ENCODE peak calls at places on chromosomes 4 and X, in six cellular contexts. E is PC-3, O is K562, I is right lobe of liver, L is tibial artery, U is pancreas. P is an unnamed sample. For H3K4me1, the result is how much of the 10 kb centered on the place peaks cover.

GRCh38 chr4:168835880-168836454 is 174.1 kb downstream of the CBR4 start:
- DNase-seq in E (no peak), O (no peak), I (no peak), L (no peak), U (no peak), P (no peak)

GRCh38 chrX:111083101-111083500 is 12.9 kb upstream of the PAK3 start:
- DNase-seq in E (no peak), O (no peak), I (no peak), L (no peak), U (no peak), P (no peak)

GRCh38 chr4:1137063-1137771 is 23.9 kb upstream of the RNF212 start:
- DNase-seq in E (no peak), O (no peak), I (no peak), L (no peak), U (no peak), P (no peak)

GRCh38 chr4:182906786-182907185 is 10.4 kb downstream of the DCTD start:
- DNase-seq in E (no peak), O (no peak), I (no peak), L (no peak), U (no peak), P (no peak)

GRCh38 chrX:51296138-51296537 is 36.5 kb upstream of the NUDT10 start:
- DNase-seq in E (no peak), O (no peak), I (no peak), L (no peak), U (no peak), P (no peak)

GRCh38 chr4:26866203-26866602 is 5.6 kb downstream of the STIM2 start:
- DNase-seq in E (no peak), O (no peak), I (no peak), L (no peak), U (no peak), P (no peak)

GRCh38 chr4:57089549-57089948 is 20.6 kb downstream of the IGFBP7 start:
- DNase-seq in E (no peak), O (no peak), I (no peak), L (no peak), U (no peak), P (no peak)

GRCh38 chr4:16608123-16608522 is 290.3 kb downstream of the LDB2 start:
- DNase-seq in E (no peak), O (no peak), I (no peak), L (no peak), U (no peak), P (no peak)

GRCh38 chrX:418927-419729 is 32.4 kb upstream of the PPP2R3B start:
- DNase-seq in E (no peak), O (no peak), I (no peak), L (no peak), U (no peak), P (no peak)

GRCh38 chr4:177441061-177441802 is 1.0 kb downstream of the AGA start:
- DNase-seq in E (no peak), O (peak), I (no peak), L (no peak), U (no peak), P (no peak)

GRCh38 chrX:17584248-17584681 is 153.0 kb upstream of the SCML1 start:
- DNase-seq in E (peak), O (no peak), I (no peak), L (no peak), U (no peak), P (no peak)

GRCh38 chrX:71244359-71245128 is 9.4 kb downstream of the ZMYM3 start:
- DNase-seq in E (no peak), O (no peak), I (no peak), L (no peak), U (no peak), P (no peak)

GRCh38 chr4:188032170-188032569 is 36.6 kb downstream of the ZFP42 start:
- DNase-seq in E (no peak), O (no peak), I (no peak), L (no peak), U (no peak), P (no peak)

GRCh38 chr4:84870398-84871163 is 95.9 kb downstream of the WDFY3 start:
- DNase-seq in E (peak), O (no peak), I (no peak), L (no peak), U (no peak), P (no peak)

GRCh38 chr4:72302981-72303704 is 265.9 kb downstream of the ADAMTS3 start:
- DNase-seq in E (peak), O (peak), I (peak), L (no peak), U (no peak), P (no peak)

GRCh38 chr4:181799670-181800069 is 443.5 kb upstream of the TENM3 start:
- DNase-seq in E (no peak), O (no peak), I (no peak), L (no peak), U (no peak), P (no peak)

GRCh38 chr4:147950840-147951239 is 219.0 kb downstream of the ARHGAP10 start:
- DNase-seq in E (no peak), O (no peak), I (no peak), L (no peak), U (no peak), P (no peak)

GRCh38 chr4:143224255-143224654 is 39.5 kb downstream of the USP38 start:
- DNase-seq in E (no peak), O (no peak), I (no peak), L (no peak), U (no peak), P (peak)

GRCh38 chr4:121738780-121739547 is 26.0 kb downstream of the SMIM43 start:
- DNase-seq in E (no peak), O (no peak), I (no peak), L (no peak), U (no peak), P (no peak)

GRCh38 chrX:11351375-11352295 is 58.4 kb downstream of the AMELX start:
- DNase-seq in E (no peak), O (no peak), I (peak), L (peak), U (peak), P (peak)

GRCh38 chr4:56907009-56907408 is 691 bp upstream of the REST start:
- DNase-seq in E (no peak), O (no peak), I (peak), L (no peak), U (no peak), P (no peak)

GRCh38 chrX:41666251-41666650 is 22.5 kb upstream of the GPR34 start:
- DNase-seq in E (no peak), O (no peak), I (no peak), L (no peak), U (no peak), P (no peak)

GRCh38 chr4:136424052-136424451 is 1108.2 kb downstream of the PCDH18 start:
- DNase-seq in E (no peak), O (no peak), I (no peak), L (no peak), U (no peak), P (no peak)

GRCh38 chr4:102687982-102688433 is 72.8 kb downstream of the MANBA start:
- DNase-seq in E (no peak), O (no peak), I (no peak), L (no peak), U (no peak), P (no peak)

GRCh38 chrX:23668335-23668734 is 1.0 kb downstream of the PRDX4 start:
- DNase-seq in E (peak), O (no peak), I (no peak), L (no peak), U (no peak), P (no peak)

GRCh38 chrX:141733371-141733770 is 34.8 kb upstream of the SPANXD start:
- DNase-seq in E (peak), O (no peak), I (no peak), L (no peak), U (no peak), P (no peak)

GRCh38 chr4:1055721-1056590 is 44.5 kb downstream of the FGFRL1 start:
- DNase-seq in E (no peak), O (peak), I (peak), L (peak), U (no peak), P (no peak)

GRCh38 chr4:7518871-7519637 is 84.3 kb upstream of the PSAPL1 start:
- DNase-seq in E (no peak), O (no peak), I (no peak), L (no peak), U (peak), P (peak)

GRCh38 chr4:20062054-20062453 is 189.7 kb upstream of the SLIT2 start:
- DNase-seq in E (no peak), O (no peak), I (no peak), L (no peak), U (no peak), P (no peak)

GRCh38 chr4:40283413-40283812 is 51.7 kb upstream of the CHRNA9 start:
- DNase-seq in E (no peak), O (no peak), I (no peak), L (no peak), U (no peak), P (no peak)

GRCh38 chr4:79331126-79331876 is 5.4 kb upstream of the NAA11 start:
- DNase-seq in E (peak), O (no peak), I (no peak), L (no peak), U (no peak), P (no peak)

GRCh38 chr4:163448541-163449203 is 24.9 kb downstream of the TKTL2 start:
- DNase-seq in E (peak), O (no peak), I (no peak), L (no peak), U (no peak), P (no peak)

GRCh38 chr4:163482197-163482596 is 8.6 kb upstream of the TKTL2 start:
- DNase-seq in E (no peak), O (no peak), I (no peak), L (no peak), U (no peak), P (no peak)

GRCh38 chr4:118911162-118911791 is 22.6 kb downstream of the SYNPO2 start:
- DNase-seq in E (no peak), O (no peak), I (no peak), L (no peak), U (no peak), P (no peak)

GRCh38 chr4:3519468-3520264 is 12.6 kb downstream of the LRPAP1 start:
- DNase-seq in E (no peak), O (no peak), I (no peak), L (peak), U (no peak), P (no peak)
- H3K4me1 ChIP-seq in E (under half), O (under half), I (under half), L (under half), U (under half), P (under half)

GRCh38 chr4:140240237-140240636 is 86.3 kb upstream of the MAML3 start:
- DNase-seq in E (no peak), O (no peak), I (no peak), L (no peak), U (no peak), P (no peak)

GRCh38 chr4:140242357-140243284 is 88.6 kb upstream of the MAML3 start:
- DNase-seq in E (peak), O (no peak), I (no peak), L (no peak), U (no peak), P (no peak)

GRCh38 chr4:140244328-140244727 is 90.3 kb upstream of the MAML3 start:
- DNase-seq in E (no peak), O (no peak), I (no peak), L (no peak), U (no peak), P (no peak)

GRCh38 chr4:140246216-140246615 is 92.2 kb upstream of the MAML3 start:
- DNase-seq in E (no peak), O (no peak), I (no peak), L (no peak), U (no peak), P (no peak)

GRCh38 chr4:140243345-140243753 is 89.4 kb upstream of the MAML3 start:
- DNase-seq in E (peak), O (no peak), I (no peak), L (no peak), U (peak), P (no peak)
- H3K4me1 ChIP-seq in E (under half), O (under half), I (under half), L (under half), U (under half), P (under half)

GRCh38 chr4:184805462-184806245 is 20.1 kb downstream of the ACSL1 start:
- DNase-seq in E (peak), O (no peak), I (peak), L (peak), U (peak), P (peak)

GRCh38 chr4:184806711-184807110 is 19.1 kb downstream of the ACSL1 start:
- DNase-seq in E (no peak), O (no peak), I (no peak), L (no peak), U (no peak), P (no peak)

GRCh38 chr4:184807261-184807660 is 18.5 kb downstream of the ACSL1 start:
- DNase-seq in E (peak), O (no peak), I (peak), L (peak), U (no peak), P (no peak)

GRCh38 chr4:184804621-184805020 is 21.1 kb downstream of the ACSL1 start:
- DNase-seq in E (peak), O (no peak), I (no peak), L (no peak), U (no peak), P (no peak)

GRCh38 chr4:184806246-184806550 is 19.6 kb downstream of the ACSL1 start:
- DNase-seq in E (no peak), O (no peak), I (no peak), L (peak), U (no peak), P (no peak)
- H3K4me1 ChIP-seq in E (half or more), O (under half), I (half or more), L (under half), U (under half), P (half or more)

GRCh38 chr4:184420402-184420801 is 53.9 kb downstream of the IRF2 start:
- DNase-seq in E (no peak), O (no peak), I (no peak), L (no peak), U (no peak), P (no peak)

GRCh38 chr4:184416913-184417734 is 57.2 kb downstream of the IRF2 start:
- DNase-seq in E (no peak), O (no peak), I (no peak), L (no peak), U (no peak), P (no peak)

GRCh38 chr4:184415071-184415470 is 59.3 kb downstream of the IRF2 start:
- DNase-seq in E (peak), O (no peak), I (no peak), L (no peak), U (no peak), P (no peak)

GRCh38 chr4:184419976-184420375 is 54.4 kb downstream of the IRF2 start:
- DNase-seq in E (no peak), O (no peak), I (no peak), L (no peak), U (no peak), P (no peak)

DNA sequence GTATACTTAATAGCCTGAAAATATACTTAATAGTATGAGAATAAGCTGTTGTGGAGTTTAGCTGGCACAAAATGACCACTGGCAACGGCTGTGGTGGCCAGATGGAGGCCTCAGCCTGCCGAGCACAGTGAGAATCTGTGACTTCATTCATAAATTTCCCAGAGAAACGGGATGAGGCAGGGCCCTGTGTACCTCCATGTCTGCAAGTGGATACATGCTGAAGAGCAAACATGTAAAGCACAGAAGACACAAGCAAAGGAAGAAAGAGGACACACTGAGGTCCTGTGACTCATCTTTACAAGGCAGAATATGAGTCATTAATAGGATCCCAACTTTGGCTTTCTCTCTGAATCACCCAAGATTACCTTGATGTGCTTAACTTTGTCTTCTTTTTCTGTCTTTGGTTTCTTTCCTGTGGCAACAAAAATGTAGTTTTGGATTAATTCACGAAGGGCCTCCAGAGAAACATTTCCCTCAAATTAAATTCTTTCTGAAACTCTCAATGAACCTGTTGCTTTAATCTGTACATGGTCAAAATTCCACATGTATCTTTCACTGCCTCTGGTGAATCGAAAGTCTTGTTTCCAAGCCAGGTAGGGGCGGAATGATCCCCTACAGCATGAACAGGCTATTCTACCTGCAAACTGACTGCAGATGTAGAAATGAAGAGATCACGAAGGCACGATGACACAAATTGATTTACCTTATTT is 56.4 kb downstream of the IRF2 start:
- DNase-seq in E (peak), O (peak), I (no peak), L (no peak), U (no peak), P (no peak)
- H3K4me1 ChIP-seq in E (under half), O (under half), I (under half), L (under half), U (under half), P (under half)

DNA sequence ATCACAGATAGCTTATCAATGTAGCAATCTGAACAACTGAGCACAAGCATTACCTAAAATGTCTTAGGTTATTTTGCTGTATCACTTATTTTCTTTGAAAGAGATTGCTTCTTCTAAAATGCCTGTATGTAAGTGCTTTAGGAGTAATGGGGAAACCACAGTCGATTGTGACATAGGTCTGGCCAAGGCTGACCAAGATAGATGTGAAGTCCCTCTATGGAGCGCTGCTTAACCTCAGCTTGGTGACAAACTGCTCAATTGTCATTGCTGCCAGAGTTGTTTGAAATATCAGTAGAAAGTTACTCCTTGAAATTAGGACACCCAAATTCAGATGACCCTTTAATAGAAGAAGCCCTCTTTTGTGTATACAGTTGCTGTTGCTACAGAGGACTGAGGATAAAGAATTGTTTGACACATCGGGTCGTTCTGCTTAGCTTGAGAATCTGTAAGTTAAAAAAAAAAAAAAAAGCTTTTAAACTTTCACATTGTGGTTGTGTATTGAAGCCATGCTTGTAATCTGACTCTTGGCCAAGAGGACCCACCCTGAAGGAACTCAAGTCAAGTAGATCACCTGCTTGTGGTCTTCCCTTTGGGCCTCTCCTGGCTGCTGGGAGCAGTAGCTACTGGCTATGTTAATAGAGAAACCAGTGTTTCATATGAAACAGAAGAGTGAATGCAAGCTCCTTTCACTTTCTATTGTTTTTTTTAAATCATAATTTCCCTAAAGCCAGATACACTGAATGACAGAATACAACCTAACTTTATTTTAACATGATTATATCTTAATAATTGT is 402.2 kb upstream of the NDST4 start:
- DNase-seq in E (no peak), O (no peak), I (no peak), L (no peak), U (no peak), P (no peak)
- H3K4me1 ChIP-seq in E (under half), O (under half), I (under half), L (under half), U (under half), P (under half)

DNA sequence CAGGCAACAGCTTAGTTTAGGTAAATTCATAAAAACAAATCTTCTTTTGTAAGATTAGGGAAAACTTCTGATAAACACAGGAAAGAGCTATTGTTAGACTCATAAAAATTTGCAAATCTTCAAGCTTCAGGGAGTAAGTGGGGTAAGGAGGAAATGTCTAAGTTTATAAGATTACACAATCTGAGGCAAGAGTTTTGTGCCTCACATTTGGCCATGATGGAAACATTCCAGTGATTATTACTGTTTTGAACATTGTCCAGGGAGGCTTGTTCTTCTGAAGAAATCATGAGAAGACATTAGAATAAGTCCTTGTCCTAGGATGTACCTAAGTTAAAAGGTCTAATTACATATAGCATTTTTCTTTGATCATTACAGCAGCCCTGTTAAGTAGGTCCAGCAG is 72.8 kb downstream of the MAOB start:
- DNase-seq in E (peak), O (no peak), I (no peak), L (no peak), U (no peak), P (no peak)
- H3K4me1 ChIP-seq in E (under half), O (under half), I (under half), L (under half), U (under half), P (under half)

GRCh38 chr4:185205697-185206342 is 2.0 kb upstream of the CFAP97 start:
- DNase-seq in E (no peak), O (no peak), I (no peak), L (no peak), U (no peak), P (no peak)
- H3K4me1 ChIP-seq in E (under half), O (under half), I (under half), L (under half), U (under half), P (under half)

GRCh38 chrX:19772759-19773623 is 114.4 kb downstream of the SH3KBP1 start:
- DNase-seq in E (peak), O (no peak), I (no peak), L (no peak), U (no peak), P (no peak)
- H3K4me1 ChIP-seq in E (under half), O (under half), I (under half), L (under half), U (under half), P (under half)

P was measured in heart right ventricle.